ENCODE peak calls at places on chromosomes 1 and 21, in seven cellular contexts. U, M, E, L, W, C and O are unnamed samples.

GRCh38 chr1:155961937-155962336 is 16.4 kb downstream of the ARHGEF2 start:
- DNase-seq in M (peak; percentile 91), E (peak; percentile 97), C (peak; percentile 78), W (peak; percentile 83), U (no peak), L (peak; percentile 65), O (peak; percentile 68)

GRCh38 chr1:210251680-210252490 is 19.3 kb downstream of the SERTAD4 start:
- DNase-seq in W (no peak), U (no peak), L (no peak), E (no peak), M (no peak), C (no peak), O (no peak)

GRCh38 chr1:224381880-224382548 is 25.3 kb downstream of the CNIH4 start:
- DNase-seq in C (no peak), L (no peak), W (no peak), M (no peak), U (no peak), E (no peak), O (no peak)

GRCh38 chr1:91148641-91149069 is 126.8 kb upstream of the ZNF644 start:
- DNase-seq in W (no peak), L (no peak), U (no peak), C (no peak), M (no peak), E (no peak), O (no peak)

GRCh38 chr1:207873055-207873890 is 37.7 kb downstream of the CD34 start:
- DNase-seq in L (no peak), C (no peak), W (peak; percentile 60), E (no peak), M (no peak), U (no peak), O (no peak)

GRCh38 chr1:183024352-183025337 is 1.4 kb downstream of the LAMC1 start:
- DNase-seq in W (no peak), M (no peak), E (no peak), C (no peak), U (no peak), L (no peak), O (no peak)

GRCh38 chr1:11692899-11693590 is 1.5 kb downstream of the DRAXIN start:
- DNase-seq in L (no peak), E (peak; percentile 77), U (no peak), W (no peak), C (no peak), M (peak; percentile 72), O (no peak)

GRCh38 chr1:82759035-82759434 is 958.3 kb downstream of the ADGRL2 start:
- DNase-seq in U (no peak), E (no peak), C (no peak), M (no peak), W (no peak), L (no peak), O (no peak)

GRCh38 chr1:205597691-205598314 is 34.0 kb downstream of the ELK4 start:
- DNase-seq in L (peak; percentile 66), E (peak; percentile 66), U (no peak), M (peak; percentile 76), C (no peak), W (no peak), O (no peak)

GRCh38 chr1:46549697-46550681 is 1.5 kb downstream of the KNCN start:
- DNase-seq in E (peak; percentile 46), W (no peak), U (no peak), M (peak; percentile 67), L (no peak), C (no peak), O (no peak)

GRCh38 chr1:66831529-66832239 is 30.6 kb upstream of the INSL5 start:
- DNase-seq in M (peak; percentile 24), E (peak; percentile 5), U (no peak), W (no peak), C (no peak), L (no peak), O (no peak)

GRCh38 chr1:59445040-59445439 is 148.1 kb downstream of the FGGY start:
- DNase-seq in E (no peak), W (peak; percentile 76), U (no peak), C (no peak), L (no peak), M (peak; percentile 19), O (peak; percentile 71)

GRCh38 chr1:31848381-31848897 is 32.6 kb upstream of the SPOCD1 start:
- DNase-seq in L (no peak), M (no peak), W (no peak), E (no peak), C (no peak), U (no peak), O (no peak)

GRCh38 chr21:37374026-37374425 is 7.5 kb downstream of the DYRK1A start:
- DNase-seq in E (peak; percentile 72), M (peak; percentile 52), C (no peak), W (no peak), L (no peak), U (no peak), O (no peak)

DNA sequence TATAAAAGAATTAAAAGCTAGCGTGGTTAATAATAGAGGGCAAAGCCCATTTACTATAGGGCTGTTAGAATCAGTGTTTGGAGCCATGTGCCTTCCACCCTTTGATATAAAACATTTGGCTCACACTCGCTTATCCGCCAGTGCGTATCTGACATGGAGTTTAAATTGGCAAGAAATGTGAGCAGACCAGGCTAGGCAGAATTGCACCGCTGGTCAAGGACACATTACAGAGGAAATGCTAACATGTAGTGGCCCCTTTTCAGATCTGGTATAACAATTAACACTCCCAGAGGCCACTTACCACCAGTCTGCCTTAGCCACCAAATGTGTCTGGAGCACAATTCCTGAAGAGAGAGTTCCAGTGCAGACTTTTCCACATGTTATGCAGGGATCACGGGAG is 14.1 kb downstream of the GSTM3 start:
- DNase-seq in C (no peak), E (no peak), M (no peak), L (no peak), W (no peak), U (no peak), O (no peak)
- H3K4me3 ChIP-seq in C (no peak overlapping the region), E (no peak overlapping the region), M (no peak overlapping the region), L (no peak overlapping the region), W (no peak overlapping the region), U (no peak overlapping the region), O (no peak overlapping the region)

DNA sequence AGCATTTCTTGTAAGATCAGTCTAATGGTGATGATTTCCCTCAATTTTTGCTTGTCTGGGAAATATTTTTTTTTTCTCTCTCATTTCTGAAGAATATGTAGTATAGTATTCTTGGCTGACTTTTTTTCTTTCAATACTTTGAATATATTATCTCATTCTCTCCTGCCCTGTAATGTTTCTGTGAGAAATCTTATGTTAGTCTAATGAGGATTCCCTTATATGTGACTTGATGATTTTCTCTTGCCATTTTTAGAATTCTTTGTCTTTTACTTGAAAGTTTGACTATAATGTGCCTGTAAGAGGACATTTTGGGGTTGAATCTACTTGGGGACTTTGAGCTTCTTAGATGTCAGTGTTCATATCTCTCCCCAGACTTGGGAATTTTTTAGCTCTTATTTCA is 40.0 kb upstream of the PCBP3 start:
- DNase-seq in U (no peak), M (no peak), L (no peak), E (no peak), C (no peak), W (no peak), O (no peak)
- H3K9me3 ChIP-seq in U (peaks cover 5% of the 10 kb centered on the region), M (no peaks in the 10 kb centered on the region), L (peaks cover 25% of the 10 kb centered on the region), E (peaks cover 25% of the 10 kb centered on the region), C (peaks cover 17% of the 10 kb centered on the region), W (peaks cover 15% of the 10 kb centered on the region), O (no peaks in the 10 kb centered on the region)

GRCh38 chr1:7705908-7706216 is 65.2 kb upstream of the VAMP3 start:
- DNase-seq in C (no peak), W (no peak), U (no peak), E (no peak), M (no peak), L (no peak), O (no peak)
- H3K4me3 ChIP-seq in C (no peak overlapping the region), W (peak overlapping the region; percentile 64), U (peak overlapping the region; percentile 30), E (no peak overlapping the region), M (no peak overlapping the region), L (peak overlapping the region; percentile 75), O (peak overlapping the region; percentile 78)

GRCh38 chr1:152823291-152823690 is 4.0 kb upstream of the LCE1A start:
- DNase-seq in M (no peak), L (no peak), C (no peak), E (no peak), U (no peak), W (no peak), O (no peak)
- H3K9me3 ChIP-seq in M (peaks cover 2% of the 10 kb centered on the region), L (no peaks in the 10 kb centered on the region), C (peaks cover 6% of the 10 kb centered on the region), E (no peaks in the 10 kb centered on the region), U (no peaks in the 10 kb centered on the region), W (no peaks in the 10 kb centered on the region), O (no peaks in the 10 kb centered on the region)

GRCh38 chr1:2625311-2625710 is 7.5 kb downstream of the MMEL1 start:
- DNase-seq in U (no peak), M (no peak), E (no peak), W (no peak), L (no peak), C (no peak), O (no peak)

GRCh38 chr1:2629627-2630497 is 3.0 kb downstream of the MMEL1 start:
- DNase-seq in U (no peak), M (no peak), C (no peak), L (no peak), W (no peak), E (no peak), O (no peak)

GRCh38 chr1:2628933-2629626 is 3.7 kb downstream of the MMEL1 start:
- DNase-seq in M (no peak), W (no peak), E (no peak), C (no peak), U (no peak), L (no peak), O (no peak)

GRCh38 chr1:2628191-2628932 is 4.5 kb downstream of the MMEL1 start:
- DNase-seq in U (no peak), E (no peak), L (no peak), C (no peak), M (no peak), W (no peak), O (no peak)

GRCh38 chr1:2627746-2628145 is 5.1 kb downstream of the MMEL1 start:
- DNase-seq in W (no peak), M (no peak), L (no peak), C (no peak), U (no peak), E (no peak), O (no peak)
- H3K4me3 ChIP-seq in W (no peak overlapping the region), M (no peak overlapping the region), L (no peak overlapping the region), C (no peak overlapping the region), U (no peak overlapping the region), E (no peak overlapping the region), O (no peak overlapping the region)

GRCh38 chr1:71339238-71339637 is 258.4 kb upstream of the ZRANB2 start:
- DNase-seq in C (no peak), W (no peak), U (no peak), L (no peak), M (no peak), E (no peak), O (no peak)

GRCh38 chr1:71345491-71345890 is 264.7 kb upstream of the ZRANB2 start:
- DNase-seq in U (no peak), E (no peak), W (no peak), C (no peak), M (no peak), L (no peak), O (no peak)

DNA sequence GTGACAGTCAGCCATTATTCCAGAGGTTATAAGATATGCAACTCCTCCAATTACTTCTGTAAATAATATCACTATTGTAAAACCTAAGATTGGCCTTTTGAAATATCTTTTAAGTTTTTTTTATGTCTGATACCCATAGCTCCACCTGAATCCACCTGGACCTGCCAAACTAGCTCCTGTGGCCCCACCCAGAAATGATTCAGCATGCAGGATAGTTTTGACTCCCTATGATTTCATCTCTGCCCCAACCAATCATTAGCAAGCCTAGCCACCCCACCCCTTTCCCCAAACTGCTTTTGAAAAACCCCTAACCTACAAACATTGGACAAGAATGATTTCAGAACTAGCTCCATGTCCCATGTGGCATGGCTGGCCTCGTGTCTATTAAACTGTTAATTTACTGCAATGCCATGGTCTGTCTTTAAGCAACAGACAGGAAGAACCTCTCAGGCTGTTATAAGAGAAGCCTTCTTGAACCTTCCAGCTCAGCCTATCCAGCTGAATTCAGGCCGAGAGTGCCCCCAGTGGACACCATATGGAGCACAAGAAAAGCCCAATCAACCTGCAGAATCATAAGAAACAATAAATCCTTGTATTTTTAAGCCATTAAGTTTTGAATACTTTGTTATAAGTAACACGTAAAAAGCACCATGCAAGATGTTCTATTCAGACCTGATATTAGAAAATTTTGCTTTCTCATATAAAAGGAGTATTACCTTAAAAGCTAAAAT is 263.0 kb upstream of the ZRANB2 start:
- DNase-seq in L (no peak), U (no peak), C (no peak), W (no peak), M (no peak), E (no peak), O (no peak)
- H3K9me3 ChIP-seq in L (peaks cover 23% of the 10 kb centered on the region), U (no peaks in the 10 kb centered on the region), C (peaks cover 5% of the 10 kb centered on the region), W (no peaks in the 10 kb centered on the region), M (peaks cover 3% of the 10 kb centered on the region), E (peaks cover 12% of the 10 kb centered on the region), O (peaks cover 10% of the 10 kb centered on the region)